ENCODE peak calls at places on chromosomes 11 and 22, in six cellular contexts. U is GM20000; I is islet precursor cell; Y is occipital lobe; C is ovary; F is activated CD4-positive, alpha-beta T cell treated with anti-CD3 and anti-CD28 coated beads, Interleukin-2, amount 50 U/mL, for 1 hour. E is an unnamed sample.

GRCh38 chr22:24093855-24094254 is 82.8 kb downstream of the CABIN1 start:
- DNase-seq in U (no peak), I (no peak), Y (no peak), C (no peak), F (no peak), E (peak)

GRCh38 chr11:44456544-44457270 is 108.8 kb upstream of the CD82 start:
- DNase-seq in U (no peak), I (peak), Y (no peak), C (no peak), F (no peak), E (no peak)

GRCh38 chr22:37926358-37926757 is 20.3 kb downstream of the MICALL1 start:
- DNase-seq in U (no peak), I (no peak), Y (no peak), C (no peak), F (no peak), E (no peak)

GRCh38 chr11:65416341-65417185 is 6.0 kb upstream of the NEAT1 start:
- DNase-seq in U (peak), I (peak), Y (peak), C (peak), F (peak), E (peak)

GRCh38 chr22:39205344-39206021 is 39.3 kb downstream of the PDGFB start:
- DNase-seq in U (peak), I (peak), Y (no peak), C (no peak), F (no peak), E (no peak)

GRCh38 chr22:43216738-43217137 is 29.8 kb upstream of the TTLL12 start:
- DNase-seq in U (no peak), I (no peak), Y (no peak), C (no peak), F (no peak), E (no peak)

GRCh38 chr11:11230802-11231562 is 122.1 kb downstream of the CSNK2A3 start:
- DNase-seq in U (peak), I (peak), Y (no peak), C (no peak), F (peak), E (no peak)

GRCh38 chr11:3641191-3641590 is 601 bp downstream of the ART5 start:
- DNase-seq in U (no peak), I (no peak), Y (no peak), C (no peak), F (no peak), E (no peak)

GRCh38 chr11:119529063-119529845 is 106.3 kb upstream of the THY1 start:
- DNase-seq in U (no peak), I (no peak), Y (no peak), C (no peak), F (no peak), E (peak)

GRCh38 chr11:117940736-117941135 is 11.5 kb upstream of the TMPRSS13 start:
- DNase-seq in U (no peak), I (no peak), Y (no peak), C (no peak), F (no peak), E (no peak)

GRCh38 chr22:45239378-45240136 is 1.1 kb downstream of the KIAA0930 start:
- DNase-seq in U (no peak), I (no peak), Y (no peak), C (no peak), F (no peak), E (no peak)

GRCh38 chr11:114218508-114218907 is 77.7 kb upstream of the NNMT start:
- DNase-seq in U (no peak), I (no peak), Y (no peak), C (no peak), F (no peak), E (no peak)

GRCh38 chr22:36914383-36914752 is 940 bp downstream of the CSF2RB start:
- DNase-seq in U (no peak), I (no peak), Y (no peak), C (no peak), F (no peak), E (no peak)

GRCh38 chr22:39530692-39531331 is 1.7 kb downstream of the RPS19BP1 start:
- DNase-seq in U (no peak), I (no peak), Y (no peak), C (no peak), F (no peak), E (no peak)

GRCh38 chr11:81987829-81988472 is 745.7 kb downstream of the FAM181B start:
- DNase-seq in U (peak), I (no peak), Y (no peak), C (peak), F (no peak), E (no peak)

GRCh38 chr11:102330226-102330625 is 12.9 kb downstream of the BIRC3 start:
- DNase-seq in U (no peak), I (no peak), Y (no peak), C (no peak), F (no peak), E (no peak)

GRCh38 chr11:72005347-72006260 is 6.9 kb downstream of the IL18BP start:
- DNase-seq in U (no peak), I (no peak), Y (no peak), C (no peak), F (no peak), E (no peak)

E was measured in breast epithelium.